ENCODE peak calls at places on chromosomes 16 and 17, in five cellular contexts. U, N, M, Y and G are unnamed samples.

GRCh38 chr17:29776026-29776425 is 153.3 kb upstream of the CORO6 start:
- DNase-seq in U (no peak), M (no peak), N (no peak), Y (no peak), G (no peak)

GRCh38 chr16:88455610-88456355 is 2.7 kb downstream of the ZFPM1 start:
- DNase-seq in M (peak; percentile 78), U (no peak), Y (peak; percentile 90), N (no peak), G (no peak)

GRCh38 chr16:27789595-27790241 is 239.8 kb downstream of the KATNIP start:
- DNase-seq in N (no peak), U (no peak), M (no peak), Y (no peak), G (no peak)

GRCh38 chr17:77131919-77132318 is 8.8 kb upstream of the SEC14L1 start:
- DNase-seq in Y (no peak), M (no peak), U (no peak), N (no peak), G (no peak)

GRCh38 chr17:17425591-17425990 is 51.2 kb upstream of the MED9 start:
- DNase-seq in Y (no peak), N (no peak), U (no peak), M (no peak), G (no peak)

GRCh38 chr17:1029912-1030656 is 33.2 kb downstream of the TIMM22 start:
- DNase-seq in Y (no peak), M (no peak), U (no peak), N (no peak), G (peak; percentile 88)

GRCh38 chr17:49753959-49754391 is 10.0 kb downstream of the FAM117A start:
- DNase-seq in Y (no peak), U (no peak), M (no peak), N (no peak), G (peak; percentile 47)

GRCh38 chr16:58533751-58534470 is 18.6 kb downstream of the SETD6 start:
- DNase-seq in U (no peak), Y (no peak), M (no peak), N (no peak), G (no peak)

GRCh38 chr17:51687887-51688286 is 427.5 kb downstream of the UTP18 start:
- DNase-seq in U (no peak), M (no peak), N (no peak), Y (no peak), G (no peak)